ENCODE peak calls at places on chromosomes 3 and 15, in ten cellular contexts. One of them, this sample, is unnamed.

GRCh38 chr3:10887015-10887414 is 71.0 kb downstream of the SLC6A11 start:
- DNase-seq in neural progenitor cell: no peak
- DNase-seq in brain microvascular endothelial cell: no peak
- DNase-seq in mesothelial cell of epicardium: no peak
- DNase-seq in GM06990: no peak
- DNase-seq in kidney: no peak
- DNase-seq in AG09309: no peak
- DNase-seq in Calu3: no peak
- DNase-seq in heart right ventricle: no peak
- DNase-seq in CD8-positive, alpha-beta T cell: no peak
- DNase-seq in this sample: no peak

GRCh38 chr3:197339841-197340520 is 41.6 kb upstream of the DLG1 start:
- DNase-seq in neural progenitor cell: no peak
- DNase-seq in brain microvascular endothelial cell: peak; percentile 50
- DNase-seq in mesothelial cell of epicardium: peak; percentile 53
- DNase-seq in GM06990: no peak
- DNase-seq in kidney: no peak
- DNase-seq in AG09309: no peak
- DNase-seq in Calu3: no peak
- DNase-seq in heart right ventricle: no peak
- DNase-seq in CD8-positive, alpha-beta T cell: no peak
- DNase-seq in this sample: peak; percentile 30

GRCh38 chr3:127964053-127964452 is 49.0 kb downstream of the KBTBD12 start:
- DNase-seq in neural progenitor cell: no peak
- DNase-seq in brain microvascular endothelial cell: no peak
- DNase-seq in mesothelial cell of epicardium: no peak
- DNase-seq in GM06990: no peak
- DNase-seq in kidney: no peak
- DNase-seq in AG09309: no peak
- DNase-seq in Calu3: no peak
- DNase-seq in heart right ventricle: no peak
- DNase-seq in CD8-positive, alpha-beta T cell: no peak
- DNase-seq in this sample: no peak

GRCh38 chr15:52301265-52301847 is 5.8 kb upstream of the MYO5C start:
- DNase-seq in neural progenitor cell: no peak
- DNase-seq in brain microvascular endothelial cell: no peak
- DNase-seq in mesothelial cell of epicardium: no peak
- DNase-seq in GM06990: no peak
- DNase-seq in kidney: no peak
- DNase-seq in AG09309: no peak
- DNase-seq in Calu3: no peak
- DNase-seq in heart right ventricle: no peak
- DNase-seq in CD8-positive, alpha-beta T cell: no peak
- DNase-seq in this sample: no peak

GRCh38 chr3:184651945-184652344 is 59.9 kb downstream of the MAGEF1 start:
- DNase-seq in neural progenitor cell: no peak
- DNase-seq in brain microvascular endothelial cell: no peak
- DNase-seq in mesothelial cell of epicardium: no peak
- DNase-seq in GM06990: no peak
- DNase-seq in kidney: no peak
- DNase-seq in AG09309: no peak
- DNase-seq in Calu3: peak; percentile 67
- DNase-seq in heart right ventricle: no peak
- DNase-seq in CD8-positive, alpha-beta T cell: no peak
- DNase-seq in this sample: no peak

GRCh38 chr15:40274350-40275274 is 8.3 kb downstream of the ANKRD63 start:
- DNase-seq in neural progenitor cell: peak; percentile 92
- DNase-seq in brain microvascular endothelial cell: peak; percentile 70
- DNase-seq in mesothelial cell of epicardium: peak; percentile 92
- DNase-seq in GM06990: peak; percentile 74
- DNase-seq in kidney: peak; percentile 88
- DNase-seq in AG09309: peak; percentile 37
- DNase-seq in Calu3: peak; percentile 77
- DNase-seq in heart right ventricle: peak; percentile 78
- DNase-seq in CD8-positive, alpha-beta T cell: peak; percentile 86
- DNase-seq in this sample: peak; percentile 90

GRCh38 chr15:32856753-32857152 is 138.9 kb downstream of the GREM1 start:
- DNase-seq in neural progenitor cell: no peak
- DNase-seq in brain microvascular endothelial cell: peak; percentile 59
- DNase-seq in mesothelial cell of epicardium: no peak
- DNase-seq in GM06990: no peak
- DNase-seq in kidney: no peak
- DNase-seq in AG09309: no peak
- DNase-seq in Calu3: no peak
- DNase-seq in heart right ventricle: no peak
- DNase-seq in CD8-positive, alpha-beta T cell: no peak
- DNase-seq in this sample: no peak

GRCh38 chr3:6108957-6109356 is 752.0 kb upstream of the GRM7 start:
- DNase-seq in neural progenitor cell: no peak
- DNase-seq in brain microvascular endothelial cell: no peak
- DNase-seq in mesothelial cell of epicardium: no peak
- DNase-seq in GM06990: no peak
- DNase-seq in kidney: no peak
- DNase-seq in AG09309: no peak
- DNase-seq in Calu3: no peak
- DNase-seq in heart right ventricle: no peak
- DNase-seq in CD8-positive, alpha-beta T cell: no peak
- DNase-seq in this sample: no peak

GRCh38 chr3:16529264-16529663 is 15.8 kb upstream of the RFTN1 start:
- DNase-seq in neural progenitor cell: no peak
- DNase-seq in brain microvascular endothelial cell: no peak
- DNase-seq in mesothelial cell of epicardium: no peak
- DNase-seq in GM06990: no peak
- DNase-seq in kidney: no peak
- DNase-seq in AG09309: no peak
- DNase-seq in Calu3: no peak
- DNase-seq in heart right ventricle: no peak
- DNase-seq in CD8-positive, alpha-beta T cell: no peak
- DNase-seq in this sample: no peak
- TF ChIP-seq CTCF in neural progenitor cell: no peak
- TF ChIP-seq CTCF in brain microvascular endothelial cell: no peak
- TF ChIP-seq CTCF in mesothelial cell of epicardium: no peak
- TF ChIP-seq CTCF in GM06990: no peak
- TF ChIP-seq CTCF in kidney: no peak
- TF ChIP-seq CTCF in AG09309: peak; percentile 13
- TF ChIP-seq CTCF in Calu3: no peak
- TF ChIP-seq CTCF in heart right ventricle: peak; percentile 14
- TF ChIP-seq CTCF in CD8-positive, alpha-beta T cell: peak; percentile 40
- TF ChIP-seq CTCF in this sample: no peak

GRCh38 chr3:107430214-107431047 is 53.2 kb downstream of the CCDC54 start:
- DNase-seq in neural progenitor cell: peak; percentile 16
- DNase-seq in brain microvascular endothelial cell: peak; percentile 33
- DNase-seq in mesothelial cell of epicardium: no peak
- DNase-seq in GM06990: peak; percentile 10
- DNase-seq in kidney: no peak
- DNase-seq in AG09309: no peak
- DNase-seq in Calu3: peak; percentile 11
- DNase-seq in heart right ventricle: peak; percentile 36
- DNase-seq in CD8-positive, alpha-beta T cell: peak; percentile 1
- DNase-seq in this sample: no peak
- TF ChIP-seq CTCF in neural progenitor cell: no peak
- TF ChIP-seq CTCF in brain microvascular endothelial cell: no peak
- TF ChIP-seq CTCF in mesothelial cell of epicardium: peak; percentile 39
- TF ChIP-seq CTCF in GM06990: no peak
- TF ChIP-seq CTCF in kidney: no peak
- TF ChIP-seq CTCF in AG09309: no peak
- TF ChIP-seq CTCF in Calu3: no peak
- TF ChIP-seq CTCF in heart right ventricle: no peak
- TF ChIP-seq CTCF in CD8-positive, alpha-beta T cell: peak; percentile 53
- TF ChIP-seq CTCF in this sample: peak; percentile 17

DNA sequence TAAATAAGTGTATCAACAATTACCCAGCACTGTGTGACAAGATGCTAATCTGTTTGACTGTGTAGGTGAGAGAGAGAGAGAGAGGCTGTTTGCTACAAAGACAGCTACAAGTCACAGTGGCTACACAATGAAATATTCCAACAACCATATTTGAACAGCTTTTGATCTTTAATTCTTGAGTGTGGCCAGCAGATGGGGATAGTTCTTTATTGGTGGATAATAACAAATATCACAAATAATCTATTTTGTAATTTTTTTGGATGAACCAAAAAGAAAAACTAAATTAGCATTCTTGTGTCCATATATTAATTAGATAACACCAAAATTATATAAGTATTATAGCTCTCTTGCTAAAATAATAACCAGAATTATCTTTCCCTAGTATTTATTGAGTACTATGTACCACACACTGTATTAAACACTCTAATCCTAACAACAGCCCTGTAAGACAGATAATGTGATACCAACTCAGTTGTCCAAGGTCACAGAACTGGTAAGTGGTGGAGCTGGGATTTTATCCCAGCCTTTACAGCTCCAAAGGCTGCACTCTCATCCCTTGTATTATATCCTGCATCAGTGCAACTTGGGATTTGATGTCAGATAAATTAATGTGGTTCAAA is 61.9 kb upstream of the C3orf80 start:
- DNase-seq in neural progenitor cell: no peak
- DNase-seq in brain microvascular endothelial cell: no peak
- DNase-seq in mesothelial cell of epicardium: no peak
- DNase-seq in GM06990: no peak
- DNase-seq in kidney: no peak
- DNase-seq in AG09309: no peak
- DNase-seq in Calu3: peak; percentile 27
- DNase-seq in heart right ventricle: no peak
- DNase-seq in CD8-positive, alpha-beta T cell: no peak
- DNase-seq in this sample: no peak
- TF ChIP-seq CTCF in neural progenitor cell: peak; percentile 29
- TF ChIP-seq CTCF in brain microvascular endothelial cell: peak; percentile 39
- TF ChIP-seq CTCF in mesothelial cell of epicardium: peak; percentile 37
- TF ChIP-seq CTCF in GM06990: peak; percentile 37
- TF ChIP-seq CTCF in kidney: peak; percentile 11
- TF ChIP-seq CTCF in AG09309: peak; percentile 40
- TF ChIP-seq CTCF in Calu3: no peak
- TF ChIP-seq CTCF in heart right ventricle: peak; percentile 49
- TF ChIP-seq CTCF in CD8-positive, alpha-beta T cell: no peak
- TF ChIP-seq CTCF in this sample: no peak

GRCh38 chr3:3015472-3016089 is 94.6 kb downstream of the IL5RA start:
- DNase-seq in neural progenitor cell: peak; percentile 63
- DNase-seq in brain microvascular endothelial cell: no peak
- DNase-seq in mesothelial cell of epicardium: no peak
- DNase-seq in GM06990: peak; percentile 15
- DNase-seq in kidney: no peak
- DNase-seq in AG09309: no peak
- DNase-seq in Calu3: peak; percentile 46
- DNase-seq in heart right ventricle: no peak
- DNase-seq in CD8-positive, alpha-beta T cell: no peak
- DNase-seq in this sample: no peak
- TF ChIP-seq CTCF in neural progenitor cell: peak; percentile 74
- TF ChIP-seq CTCF in brain microvascular endothelial cell: no peak
- TF ChIP-seq CTCF in mesothelial cell of epicardium: no peak
- TF ChIP-seq CTCF in GM06990: peak; percentile 59
- TF ChIP-seq CTCF in kidney: peak; percentile 72
- TF ChIP-seq CTCF in AG09309: no peak
- TF ChIP-seq CTCF in Calu3: no peak
- TF ChIP-seq CTCF in heart right ventricle: peak; percentile 63
- TF ChIP-seq CTCF in CD8-positive, alpha-beta T cell: no peak
- TF ChIP-seq CTCF in this sample: no peak

This sample was measured in glutamatergic neuron.